ENCODE peak calls at places on chromosomes 6 and 20, in four cellular contexts. A is HepG2, E is GM12878, B is K562. L is an unnamed sample.

GRCh38 chr6:43990627-43991619 is 136.3 kb downstream of the MRPL14 start:
- DNase-seq in A (peak; percentile 93), E (no peak), B (peak; percentile 64), L (no peak)

GRCh38 chr6:158165919-158166416 is 2.1 kb downstream of the SERAC1 start:
- DNase-seq in A (peak; percentile 43), E (no peak), B (no peak), L (no peak)

GRCh38 chr6:35461270-35461669 is 6.9 kb upstream of the RPL10A start:
- DNase-seq in A (no peak), E (no peak), B (no peak), L (no peak)

GRCh38 chr6:169293196-169293595 is 39.5 kb upstream of the THBS2 start:
- DNase-seq in A (no peak), E (no peak), B (no peak), L (no peak)

GRCh38 chr6:15389759-15390723 is 144.2 kb downstream of the JARID2 start:
- DNase-seq in A (peak; percentile 60), E (peak; percentile 52), B (peak; percentile 47), L (peak; percentile 70)

GRCh38 chr6:152353440-152353839 is 283.7 kb downstream of the SYNE1 start:
- DNase-seq in A (no peak), E (no peak), B (no peak), L (no peak)

GRCh38 chr6:122476131-122476530 is 4.5 kb upstream of the SERINC1 start:
- DNase-seq in A (peak; percentile 24), E (no peak), B (peak; percentile 17), L (peak; percentile 27)

GRCh38 chr6:85323435-85324040 is 126.3 kb upstream of the NT5E start:
- DNase-seq in A (peak; percentile 72), E (peak; percentile 25), B (peak; percentile 54), L (peak; percentile 58)

GRCh38 chr6:25717856-25718740 is 36.4 kb upstream of the SLC17A4 start:
- DNase-seq in A (peak; percentile 39), E (no peak), B (peak; percentile 52), L (peak; percentile 20)

GRCh38 chr20:16485406-16485805 is 87.8 kb downstream of the KIF16B start:
- DNase-seq in A (no peak), E (no peak), B (no peak), L (no peak)

GRCh38 chr20:33897313-33897912 is 86.3 kb downstream of the CHMP4B start:
- DNase-seq in A (no peak), E (no peak), B (peak; percentile 17), L (no peak)

GRCh38 chr6:43081043-43081442 is 4.9 kb downstream of the PTK7 start:
- DNase-seq in A (no peak), E (no peak), B (no peak), L (no peak)

GRCh38 chr20:5377484-5377883 is 60.7 kb upstream of the PROKR2 start:
- DNase-seq in A (no peak), E (no peak), B (no peak), L (no peak)

GRCh38 chr6:32844839-32845372 is 1.1 kb upstream of the PSMB8 start:
- DNase-seq in A (no peak), E (no peak), B (no peak), L (no peak)

GRCh38 chr20:824490-824889 is 9.0 kb upstream of the FAM110A start:
- DNase-seq in A (no peak), E (no peak), B (no peak), L (no peak)

DNA sequence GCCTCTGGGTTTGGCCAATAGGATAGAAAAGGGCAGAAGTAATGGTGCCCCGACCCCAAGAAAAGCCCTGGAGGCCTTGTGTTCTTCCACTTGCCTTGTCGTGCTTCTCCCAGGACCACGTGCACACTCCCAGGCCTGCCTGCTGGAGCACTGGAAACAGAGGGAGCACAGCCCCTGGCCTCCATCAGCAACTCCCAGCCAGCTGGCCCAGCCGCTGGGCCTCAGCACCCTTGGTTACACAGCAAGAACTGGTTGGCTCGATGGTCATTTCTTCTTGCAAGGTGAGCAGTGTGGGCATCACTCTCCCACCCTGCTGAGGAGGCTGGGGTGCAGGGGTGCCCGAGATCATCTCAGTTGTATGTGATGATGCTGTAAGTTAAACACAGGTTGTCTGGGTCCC is 69.2 kb upstream of the CST7 start:
- DNase-seq in A (no peak), E (no peak), B (no peak), L (no peak)
- TF ChIP-seq BHLHE40 in A (no peak), E (no peak), B (no peak), L (no peak)

GRCh38 chr20:11724112-11724511 is 193.6 kb upstream of the BTBD3 start:
- DNase-seq in A (no peak), E (no peak), B (no peak), L (no peak)

GRCh38 chr20:11721411-11721810 is 196.3 kb upstream of the BTBD3 start:
- DNase-seq in A (no peak), E (no peak), B (no peak), L (no peak)

GRCh38 chr20:11728937-11729336 is 188.8 kb upstream of the BTBD3 start:
- DNase-seq in A (no peak), E (no peak), B (no peak), L (no peak)

GRCh38 chr20:11726021-11726420 is 191.7 kb upstream of the BTBD3 start:
- DNase-seq in A (no peak), E (no peak), B (no peak), L (no peak)
- TF ChIP-seq SP1 in A (no peak), E (no peak), B (no peak), L (no peak)

DNA sequence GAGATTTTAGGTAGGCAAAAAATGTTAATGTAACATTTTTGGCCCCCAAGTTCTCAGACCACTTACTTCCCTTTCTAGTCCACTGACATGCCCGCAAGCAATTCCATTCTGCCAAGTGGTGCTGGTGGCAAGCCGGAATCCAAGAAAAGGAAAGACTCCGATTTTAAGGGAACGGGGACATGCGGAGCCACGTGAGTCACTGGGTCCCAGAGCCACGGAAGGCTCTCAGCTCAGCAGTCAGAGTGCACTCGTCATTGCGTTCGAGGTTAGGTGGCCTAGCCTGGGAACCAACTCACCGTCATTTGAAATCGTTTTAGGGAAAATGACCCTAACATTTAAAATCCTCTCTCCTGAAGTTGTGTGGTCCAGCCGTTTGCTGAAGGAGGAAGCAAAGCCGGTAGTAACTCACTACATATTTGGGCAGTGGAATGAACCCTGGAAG is 711 bp upstream of the SIRT5 start:
- DNase-seq in A (peak; percentile 29), E (no peak), B (peak; percentile 28), L (no peak)
- TF ChIP-seq BHLHE40 in A (no peak), E (no peak), B (peak; percentile 41), L (no peak)

DNA sequence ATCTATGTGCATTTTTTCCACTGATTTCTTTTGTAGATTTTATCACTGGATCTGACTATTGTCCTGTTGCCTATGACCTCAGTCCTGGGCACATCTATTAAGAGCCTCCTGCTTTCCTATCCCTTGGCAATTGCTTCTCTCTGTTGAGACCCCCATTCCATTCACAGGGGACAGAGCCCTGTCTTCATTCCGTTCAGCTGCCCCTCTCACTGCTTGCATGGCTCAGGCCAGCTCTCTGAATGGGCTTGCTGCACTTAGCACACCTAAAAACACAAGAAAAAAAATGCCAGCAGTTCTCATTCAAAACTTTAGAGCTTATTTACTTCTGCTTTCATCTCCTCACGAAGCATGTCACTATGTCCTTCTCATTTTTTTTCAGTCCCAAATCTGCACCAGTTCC is 616.6 kb downstream of the C6orf118 start:
- DNase-seq in A (no peak), E (no peak), B (no peak), L (no peak)
- TF ChIP-seq SP1 in A (no peak), E (no peak), B (no peak), L (no peak)

GRCh38 chr6:87590989-87591388 is 1.1 kb downstream of the ORC3 start:
- DNase-seq in A (no peak), E (no peak), B (no peak), L (no peak)

GRCh38 chr6:87588756-87589407 is 905 bp downstream of the RARS2 start:
- DNase-seq in A (no peak), E (no peak), B (no peak), L (no peak)

GRCh38 chr6:87589693-87590416 is at the start of the genes ORC3 and RARS2:
- DNase-seq in A (peak; percentile 93), E (peak; percentile 81), B (peak; percentile 97), L (peak; percentile 97)

GRCh38 chr6:87586371-87587077 is 3.3 kb downstream of the RARS2 start:
- DNase-seq in A (no peak), E (no peak), B (no peak), L (no peak)

GRCh38 chr6:87590417-87590880 is 514 bp downstream of the ORC3 start:
- DNase-seq in A (no peak), E (no peak), B (no peak), L (no peak)
- TF ChIP-seq BHLHE40 in A (no peak), E (no peak), B (no peak), L (no peak)

GRCh38 chr6:127775371-127775770 is 125.5 kb downstream of the THEMIS start:
- DNase-seq in A (no peak), E (no peak), B (no peak), L (no peak)
- TF ChIP-seq SP1 in A (no peak), E (no peak), B (no peak), L (no peak)

L was measured in HEK293T.